ENCODE peak calls at places on chromosome 10, in ten cellular contexts. One of them, this sample, is unnamed. For H3K9me3, the result is how much of the 10 kb centered on the place peaks cover.

GRCh38 chr10:91201213-91201996 is 19.1 kb upstream of the PCGF5 start:
- DNase-seq in A549: no peak
- DNase-seq in sigmoid colon: no peak
- DNase-seq in neural progenitor cell: no peak
- DNase-seq in PC-3: no peak
- DNase-seq in right lobe of liver: no peak
- DNase-seq in kidney: no peak
- DNase-seq in breast epithelium: no peak
- DNase-seq in Caco-2: no peak
- DNase-seq in OCI-LY7: peak
- DNase-seq in this sample: no peak

GRCh38 chr10:120961720-120962259 is 110.6 kb downstream of the WDR11 start:
- DNase-seq in breast epithelium: no peak
- DNase-seq in A549: no peak
- DNase-seq in Caco-2: no peak
- DNase-seq in right lobe of liver: no peak
- DNase-seq in PC-3: no peak
- DNase-seq in kidney: no peak
- DNase-seq in neural progenitor cell: no peak
- DNase-seq in OCI-LY7: no peak
- DNase-seq in sigmoid colon: no peak
- DNase-seq in this sample: no peak

GRCh38 chr10:29239569-29240472 is 49.0 kb upstream of the LYZL1 start:
- DNase-seq in sigmoid colon: no peak
- DNase-seq in breast epithelium: no peak
- DNase-seq in PC-3: peak
- DNase-seq in Caco-2: peak
- DNase-seq in OCI-LY7: peak
- DNase-seq in A549: peak
- DNase-seq in kidney: no peak
- DNase-seq in right lobe of liver: peak
- DNase-seq in neural progenitor cell: peak
- DNase-seq in this sample: no peak

GRCh38 chr10:124744688-124745055 is 494 bp upstream of the FAM53B start:
- DNase-seq in Caco-2: no peak
- DNase-seq in OCI-LY7: no peak
- DNase-seq in sigmoid colon: no peak
- DNase-seq in neural progenitor cell: no peak
- DNase-seq in right lobe of liver: no peak
- DNase-seq in A549: peak
- DNase-seq in kidney: no peak
- DNase-seq in breast epithelium: peak
- DNase-seq in PC-3: peak
- DNase-seq in this sample: no peak

GRCh38 chr10:3909339-3909738 is 124.3 kb upstream of the KLF6 start:
- DNase-seq in right lobe of liver: no peak
- DNase-seq in sigmoid colon: no peak
- DNase-seq in breast epithelium: no peak
- DNase-seq in OCI-LY7: no peak
- DNase-seq in PC-3: no peak
- DNase-seq in kidney: no peak
- DNase-seq in A549: no peak
- DNase-seq in neural progenitor cell: no peak
- DNase-seq in Caco-2: no peak
- DNase-seq in this sample: no peak

GRCh38 chr10:17216901-17217395 is 11.1 kb upstream of the VIM start:
- DNase-seq in breast epithelium: no peak
- DNase-seq in kidney: no peak
- DNase-seq in sigmoid colon: no peak
- DNase-seq in Caco-2: no peak
- DNase-seq in neural progenitor cell: no peak
- DNase-seq in A549: no peak
- DNase-seq in OCI-LY7: no peak
- DNase-seq in PC-3: no peak
- DNase-seq in right lobe of liver: no peak
- DNase-seq in this sample: no peak

GRCh38 chr10:132793871-132794849 is 8.2 kb upstream of the NKX6-2 start:
- DNase-seq in OCI-LY7: no peak
- DNase-seq in A549: no peak
- DNase-seq in kidney: no peak
- DNase-seq in Caco-2: peak
- DNase-seq in PC-3: no peak
- DNase-seq in right lobe of liver: no peak
- DNase-seq in neural progenitor cell: peak
- DNase-seq in breast epithelium: no peak
- DNase-seq in sigmoid colon: no peak
- DNase-seq in this sample: no peak

GRCh38 chr10:29412452-29413004 is 123.7 kb downstream of the LYZL1 start:
- DNase-seq in PC-3: no peak
- DNase-seq in OCI-LY7: no peak
- DNase-seq in neural progenitor cell: no peak
- DNase-seq in breast epithelium: no peak
- DNase-seq in A549: no peak
- DNase-seq in kidney: no peak
- DNase-seq in Caco-2: no peak
- DNase-seq in right lobe of liver: no peak
- DNase-seq in sigmoid colon: no peak
- DNase-seq in this sample: no peak

GRCh38 chr10:124698560-124699470 is 45.4 kb downstream of the FAM53B start:
- DNase-seq in sigmoid colon: no peak
- DNase-seq in breast epithelium: no peak
- DNase-seq in PC-3: no peak
- DNase-seq in kidney: no peak
- DNase-seq in neural progenitor cell: no peak
- DNase-seq in A549: no peak
- DNase-seq in OCI-LY7: no peak
- DNase-seq in Caco-2: no peak
- DNase-seq in right lobe of liver: no peak
- DNase-seq in this sample: no peak

GRCh38 chr10:33139191-33139646 is 181.2 kb upstream of the ITGB1 start:
- DNase-seq in sigmoid colon: no peak
- DNase-seq in OCI-LY7: peak
- DNase-seq in breast epithelium: no peak
- DNase-seq in Caco-2: no peak
- DNase-seq in right lobe of liver: no peak
- DNase-seq in PC-3: no peak
- DNase-seq in neural progenitor cell: no peak
- DNase-seq in A549: no peak
- DNase-seq in kidney: no peak
- DNase-seq in this sample: no peak
- H3K4me3 ChIP-seq in sigmoid colon: no peak
- H3K4me3 ChIP-seq in OCI-LY7: no peak
- H3K4me3 ChIP-seq in breast epithelium: no peak
- H3K4me3 ChIP-seq in Caco-2: no peak
- H3K4me3 ChIP-seq in right lobe of liver: no peak
- H3K4me3 ChIP-seq in PC-3: no peak
- H3K4me3 ChIP-seq in neural progenitor cell: no peak
- H3K4me3 ChIP-seq in A549: no peak
- H3K4me3 ChIP-seq in kidney: no peak
- H3K4me3 ChIP-seq in this sample: no peak

GRCh38 chr10:71832967-71833366 is 18.1 kb downstream of the PSAP start:
- DNase-seq in neural progenitor cell: no peak
- DNase-seq in sigmoid colon: no peak
- DNase-seq in right lobe of liver: no peak
- DNase-seq in kidney: no peak
- DNase-seq in Caco-2: no peak
- DNase-seq in A549: no peak
- DNase-seq in PC-3: no peak
- DNase-seq in OCI-LY7: peak
- DNase-seq in breast epithelium: no peak
- DNase-seq in this sample: no peak

GRCh38 chr10:71833451-71834342 is 17.4 kb downstream of the PSAP start:
- DNase-seq in kidney: peak
- DNase-seq in sigmoid colon: no peak
- DNase-seq in PC-3: no peak
- DNase-seq in A549: no peak
- DNase-seq in Caco-2: no peak
- DNase-seq in breast epithelium: no peak
- DNase-seq in neural progenitor cell: no peak
- DNase-seq in right lobe of liver: no peak
- DNase-seq in OCI-LY7: peak
- DNase-seq in this sample: no peak

GRCh38 chr10:71830726-71831125 is 20.3 kb downstream of the PSAP start:
- DNase-seq in PC-3: no peak
- DNase-seq in kidney: no peak
- DNase-seq in Caco-2: no peak
- DNase-seq in right lobe of liver: no peak
- DNase-seq in breast epithelium: no peak
- DNase-seq in A549: no peak
- DNase-seq in OCI-LY7: no peak
- DNase-seq in neural progenitor cell: no peak
- DNase-seq in sigmoid colon: no peak
- DNase-seq in this sample: no peak

GRCh38 chr10:71834343-71834674 is 16.7 kb downstream of the PSAP start:
- DNase-seq in neural progenitor cell: no peak
- DNase-seq in sigmoid colon: no peak
- DNase-seq in PC-3: no peak
- DNase-seq in right lobe of liver: no peak
- DNase-seq in A549: no peak
- DNase-seq in kidney: peak
- DNase-seq in breast epithelium: no peak
- DNase-seq in Caco-2: no peak
- DNase-seq in OCI-LY7: no peak
- DNase-seq in this sample: no peak

GRCh38 chr10:71831646-71832552 is 19.2 kb downstream of the PSAP start:
- DNase-seq in right lobe of liver: no peak
- DNase-seq in Caco-2: no peak
- DNase-seq in breast epithelium: no peak
- DNase-seq in PC-3: peak
- DNase-seq in kidney: no peak
- DNase-seq in OCI-LY7: no peak
- DNase-seq in A549: no peak
- DNase-seq in neural progenitor cell: no peak
- DNase-seq in sigmoid colon: no peak
- DNase-seq in this sample: no peak
- TF ChIP-seq CTCF in right lobe of liver: no peak
- TF ChIP-seq CTCF in Caco-2: no peak
- TF ChIP-seq CTCF in breast epithelium: no peak
- TF ChIP-seq CTCF in PC-3: peak
- TF ChIP-seq CTCF in kidney: no peak
- TF ChIP-seq CTCF in OCI-LY7: no peak
- TF ChIP-seq CTCF in A549: no peak
- TF ChIP-seq CTCF in neural progenitor cell: no peak
- TF ChIP-seq CTCF in sigmoid colon: no peak
- TF ChIP-seq CTCF in this sample: no peak

GRCh38 chr10:94027197-94027596 is 33.5 kb downstream of the PLCE1 start:
- DNase-seq in A549: no peak
- DNase-seq in sigmoid colon: no peak
- DNase-seq in Caco-2: peak
- DNase-seq in breast epithelium: no peak
- DNase-seq in kidney: no peak
- DNase-seq in OCI-LY7: no peak
- DNase-seq in neural progenitor cell: no peak
- DNase-seq in right lobe of liver: no peak
- DNase-seq in PC-3: peak
- DNase-seq in this sample: no peak
- H3K9me3 ChIP-seq in A549: half or more
- H3K9me3 ChIP-seq in sigmoid colon: under half
- H3K9me3 ChIP-seq in Caco-2: under half
- H3K9me3 ChIP-seq in breast epithelium: under half
- H3K9me3 ChIP-seq in kidney: under half
- H3K9me3 ChIP-seq in OCI-LY7: under half
- H3K9me3 ChIP-seq in neural progenitor cell: under half
- H3K9me3 ChIP-seq in right lobe of liver: under half
- H3K9me3 ChIP-seq in PC-3: under half
- H3K9me3 ChIP-seq in this sample: under half

GRCh38 chr10:15898046-15898445 is 37.7 kb upstream of the MINDY3 start:
- DNase-seq in right lobe of liver: no peak
- DNase-seq in kidney: no peak
- DNase-seq in Caco-2: peak
- DNase-seq in A549: no peak
- DNase-seq in neural progenitor cell: no peak
- DNase-seq in sigmoid colon: no peak
- DNase-seq in OCI-LY7: peak
- DNase-seq in breast epithelium: no peak
- DNase-seq in PC-3: peak
- DNase-seq in this sample: no peak
- H3K4me3 ChIP-seq in right lobe of liver: no peak
- H3K4me3 ChIP-seq in kidney: no peak
- H3K4me3 ChIP-seq in Caco-2: no peak
- H3K4me3 ChIP-seq in A549: no peak
- H3K4me3 ChIP-seq in neural progenitor cell: no peak
- H3K4me3 ChIP-seq in sigmoid colon: no peak
- H3K4me3 ChIP-seq in OCI-LY7: no peak
- H3K4me3 ChIP-seq in breast epithelium: no peak
- H3K4me3 ChIP-seq in PC-3: no peak
- H3K4me3 ChIP-seq in this sample: no peak

DNA sequence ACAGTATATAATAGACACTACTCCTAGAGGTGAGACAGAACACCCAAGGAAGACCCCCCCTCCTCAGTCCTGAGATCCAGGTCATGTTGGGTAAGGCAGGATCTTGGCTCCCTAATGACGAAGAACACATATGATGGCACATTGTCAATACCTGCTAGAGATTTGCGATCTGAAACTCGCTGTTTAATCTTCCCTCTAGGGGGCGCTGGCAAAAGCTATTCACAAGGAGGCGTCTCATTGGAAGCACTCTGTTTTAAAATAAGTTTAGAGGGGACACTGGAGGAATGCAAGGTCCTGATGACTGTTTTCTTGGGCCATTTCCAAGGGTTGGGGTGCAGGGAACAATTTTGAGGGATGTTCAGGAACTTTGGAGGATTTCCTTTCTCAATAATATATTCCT is 1013.7 kb upstream of the MBL2 start:
- DNase-seq in sigmoid colon: no peak
- DNase-seq in kidney: no peak
- DNase-seq in right lobe of liver: no peak
- DNase-seq in breast epithelium: no peak
- DNase-seq in A549: no peak
- DNase-seq in neural progenitor cell: peak
- DNase-seq in OCI-LY7: peak
- DNase-seq in Caco-2: peak
- DNase-seq in PC-3: peak
- DNase-seq in this sample: no peak
- TF ChIP-seq CTCF in sigmoid colon: no peak
- TF ChIP-seq CTCF in kidney: no peak
- TF ChIP-seq CTCF in right lobe of liver: no peak
- TF ChIP-seq CTCF in breast epithelium: no peak
- TF ChIP-seq CTCF in A549: no peak
- TF ChIP-seq CTCF in neural progenitor cell: peak
- TF ChIP-seq CTCF in OCI-LY7: peak
- TF ChIP-seq CTCF in Caco-2: peak
- TF ChIP-seq CTCF in PC-3: peak
- TF ChIP-seq CTCF in this sample: no peak

This sample was measured in lower lobe of right lung.